ENCODE peak calls at places on chromosomes 5 and 9, in five cellular contexts. J, V, F, L and Y are unnamed samples.

GRCh38 chr9:37760416-37761165 is 7.0 kb downstream of the TRMT10B start:
- DNase-seq in J (no peak), V (no peak), F (peak), L (no peak), Y (no peak)

GRCh38 chr5:109755761-109756160 is 66.0 kb downstream of the MAN2A1 start:
- DNase-seq in J (no peak), V (no peak), F (no peak), L (no peak), Y (no peak)

GRCh38 chr9:114798793-114799427 is 6.9 kb downstream of the TNFSF15 start:
- DNase-seq in J (no peak), V (no peak), F (no peak), L (no peak), Y (no peak)

GRCh38 chr9:110776207-110776606 is 107.6 kb downstream of the MUSK start:
- DNase-seq in J (no peak), V (no peak), F (no peak), L (no peak), Y (no peak)

GRCh38 chr5:168600409-168600808 is 21.2 kb upstream of the PANK3 start:
- DNase-seq in J (no peak), V (no peak), F (no peak), L (no peak), Y (no peak)

GRCh38 chr5:123450641-123451421 is 27.6 kb upstream of the CEP120 start:
- DNase-seq in J (no peak), V (no peak), F (peak), L (no peak), Y (no peak)

GRCh38 chr9:135010363-135010860 is 77.1 kb upstream of the OLFM1 start:
- DNase-seq in J (no peak), V (peak), F (no peak), L (no peak), Y (no peak)

GRCh38 chr9:126722922-126723806 is 81.7 kb upstream of the ZBTB43 start:
- DNase-seq in J (peak), V (no peak), F (no peak), L (no peak), Y (peak)

GRCh38 chr9:85742630-85742928 is 825 bp upstream of the AGTPBP1 start:
- DNase-seq in J (no peak), V (no peak), F (peak), L (no peak), Y (no peak)

GRCh38 chr9:129145316-129145715 is 32.7 kb downstream of the IER5L start:
- DNase-seq in J (peak), V (no peak), F (peak), L (no peak), Y (no peak)

GRCh38 chr5:122007445-122008010 is 45.8 kb downstream of the SRFBP1 start:
- DNase-seq in J (no peak), V (no peak), F (no peak), L (no peak), Y (no peak)

GRCh38 chr9:135246248-135247173 is 159.0 kb downstream of the OLFM1 start:
- DNase-seq in J (no peak), V (peak), F (no peak), L (no peak), Y (no peak)

GRCh38 chr5:172110921-172111873 is 76.8 kb downstream of the STK10 start:
- DNase-seq in J (peak), V (no peak), F (peak), L (no peak), Y (peak)

GRCh38 chr9:113511047-113511521 is 47.6 kb downstream of the RGS3 start:
- DNase-seq in J (no peak), V (no peak), F (no peak), L (no peak), Y (no peak)

GRCh38 chr5:76943006-76943405 is 9.8 kb upstream of the CRHBP start:
- DNase-seq in J (no peak), V (no peak), F (no peak), L (no peak), Y (no peak)

GRCh38 chr9:94300470-94301301 is 27.8 kb downstream of the NUTM2F start:
- DNase-seq in J (no peak), V (no peak), F (no peak), L (no peak), Y (no peak)

GRCh38 chr9:83220737-83221136 is 157.8 kb upstream of the RASEF start:
- DNase-seq in J (no peak), V (no peak), F (peak), L (no peak), Y (no peak)

GRCh38 chr5:53019320-53019719 is 30.2 kb downstream of the ITGA2 start:
- DNase-seq in J (no peak), V (no peak), F (peak), L (no peak), Y (no peak)

GRCh38 chr9:106560540-106560939 is 302.4 kb upstream of the ZNF462 start:
- DNase-seq in J (no peak), V (no peak), F (no peak), L (no peak), Y (no peak)

GRCh38 chr9:97568461-97569275 is 64.5 kb downstream of the TSTD2 start:
- DNase-seq in J (no peak), V (no peak), F (no peak), L (no peak), Y (no peak)

GRCh38 chr9:89052470-89053097 is 61.3 kb downstream of the S1PR3 start:
- DNase-seq in J (peak), V (no peak), F (peak), L (no peak), Y (no peak)

GRCh38 chr5:56815657-56816545 is 552 bp downstream of the MAP3K1 start:
- DNase-seq in J (peak), V (peak), F (peak), L (peak), Y (no peak)

GRCh38 chr5:78720234-78720985 is 71.8 kb upstream of the LHFPL2 start:
- DNase-seq in J (no peak), V (no peak), F (no peak), L (no peak), Y (no peak)

GRCh38 chr5:94093300-94093699 is 351.9 kb upstream of the POU5F2 start:
- DNase-seq in J (no peak), V (no peak), F (no peak), L (no peak), Y (no peak)

GRCh38 chr9:135960328-135961276 is 571 bp downstream of the UBAC1 start:
- DNase-seq in J (no peak), V (no peak), F (no peak), L (peak), Y (peak)

GRCh38 chr9:32986971-32987370 is 14.5 kb downstream of the APTX start:
- DNase-seq in J (no peak), V (no peak), F (no peak), L (no peak), Y (no peak)

GRCh38 chr9:94783121-94783664 is 56.7 kb downstream of the AOPEP start:
- DNase-seq in J (peak), V (peak), F (peak), L (peak), Y (peak)

GRCh38 chr5:96045888-96046287 is 84.2 kb upstream of the ELL2 start:
- DNase-seq in J (no peak), V (no peak), F (no peak), L (no peak), Y (no peak)

GRCh38 chr9:113611461-113612215 is 148.1 kb downstream of the RGS3 start:
- DNase-seq in J (no peak), V (peak), F (no peak), L (no peak), Y (no peak)

GRCh38 chr5:128100860-128101557 is 17.4 kb downstream of the SLC12A2 start:
- DNase-seq in J (no peak), V (no peak), F (no peak), L (no peak), Y (no peak)

GRCh38 chr9:72828281-72828731 is 124.5 kb downstream of the ALDH1A1 start:
- DNase-seq in J (no peak), V (no peak), F (no peak), L (no peak), Y (no peak)

GRCh38 chr9:114776683-114777399 is 29.0 kb downstream of the TNFSF15 start:
- DNase-seq in J (no peak), V (no peak), F (no peak), L (no peak), Y (no peak)

GRCh38 chr5:74075900-74076484 is 450.0 kb downstream of the ARHGEF28 start:
- DNase-seq in J (no peak), V (no peak), F (no peak), L (no peak), Y (no peak)

GRCh38 chr5:134541736-134542376 is 16.4 kb downstream of the JADE2 start:
- DNase-seq in J (peak), V (peak), F (peak), L (no peak), Y (no peak)

GRCh38 chr5:146947181-146947941 is 68.8 kb upstream of the PPP2R2B start:
- DNase-seq in J (no peak), V (no peak), F (peak), L (no peak), Y (no peak)

GRCh38 chr5:170611446-170612088 is 107.7 kb downstream of the KCNIP1 start:
- DNase-seq in J (no peak), V (no peak), F (peak), L (no peak), Y (no peak)

GRCh38 chr5:148120317-148120716 is 48.0 kb upstream of the SPINK14 start:
- DNase-seq in J (no peak), V (no peak), F (no peak), L (no peak), Y (no peak)

GRCh38 chr5:60185230-60186104 is 291.9 kb upstream of the PDE4D start:
- DNase-seq in J (no peak), V (no peak), F (no peak), L (no peak), Y (no peak)